ENCODE peak calls at places on chromosomes 4 and X, in five cellular contexts. M, G, Q, F and W are unnamed samples.
A peak's percentile ranks its signal among the peaks of the same experiment; 100 is the strongest.

GRCh38 chrX:139125916-139126315 is 404.6 kb upstream of the F9 start:
- DNase-seq in M (no peak), G (no peak), Q (no peak), F (no peak), W (no peak)

GRCh38 chrX:27619975-27620374 is 29.8 kb downstream of the DCAF8L2 start:
- DNase-seq in Q (no peak), G (no peak), F (no peak), M (no peak), W (no peak)

GRCh38 chr4:188008377-188008776 is 12.8 kb downstream of the ZFP42 start:
- DNase-seq in Q (no peak), F (no peak), M (no peak), G (no peak), W (no peak)

GRCh38 chrX:23392195-23392594 is 57.5 kb downstream of the PTCHD1 start:
- DNase-seq in F (no peak), Q (no peak), M (no peak), G (no peak), W (no peak)

GRCh38 chr4:20044936-20045335 is 206.8 kb upstream of the SLIT2 start:
- DNase-seq in Q (no peak), M (no peak), F (no peak), G (no peak), W (no peak)

GRCh38 chr4:25585901-25586523 is 69.6 kb upstream of the SLC34A2 start:
- DNase-seq in M (no peak), G (no peak), Q (no peak), F (no peak), W (no peak)

GRCh38 chr4:766152-766515 is 59.8 kb downstream of the CPLX1 start:
- DNase-seq in F (no peak), G (no peak), Q (no peak), M (no peak), W (no peak)

GRCh38 chr4:130849985-130850632 is 1754.2 kb downstream of the C4orf33 start:
- DNase-seq in F (no peak), M (no peak), G (no peak), Q (no peak), W (no peak)

GRCh38 chr4:122661661-122662160 is 40.8 kb upstream of the IL21 start:
- DNase-seq in F (no peak), M (no peak), Q (no peak), G (no peak), W (no peak)

GRCh38 chr4:8910822-8911310 is 39.2 kb upstream of the HMX1 start:
- DNase-seq in M (peak; percentile 29), Q (no peak), G (peak; percentile 20), F (no peak), W (peak; percentile 5)

GRCh38 chr4:174110180-174110579 is 173.3 kb downstream of the FBXO8 start:
- DNase-seq in F (no peak), Q (no peak), G (no peak), M (no peak), W (no peak)

GRCh38 chr4:148540622-148541326 is 98.6 kb upstream of the NR3C2 start:
- DNase-seq in M (no peak), F (no peak), Q (no peak), G (no peak), W (no peak)

GRCh38 chrX:3384330-3384729 is 37.9 kb upstream of the MXRA5 start:
- DNase-seq in F (no peak), G (no peak), M (no peak), Q (no peak), W (no peak)

GRCh38 chr4:148248824-148249223 is 193.4 kb downstream of the NR3C2 start:
- DNase-seq in M (no peak), F (no peak), Q (no peak), G (no peak), W (no peak)

GRCh38 chr4:27917381-27917780 is 1056.7 kb downstream of the STIM2 start:
- DNase-seq in M (no peak), Q (no peak), F (no peak), G (no peak), W (no peak)

GRCh38 chr4:100736651-100737450 is 219.0 kb upstream of the EMCN start:
- DNase-seq in Q (peak; percentile 31), F (no peak), G (no peak), M (no peak), W (no peak)

DNA sequence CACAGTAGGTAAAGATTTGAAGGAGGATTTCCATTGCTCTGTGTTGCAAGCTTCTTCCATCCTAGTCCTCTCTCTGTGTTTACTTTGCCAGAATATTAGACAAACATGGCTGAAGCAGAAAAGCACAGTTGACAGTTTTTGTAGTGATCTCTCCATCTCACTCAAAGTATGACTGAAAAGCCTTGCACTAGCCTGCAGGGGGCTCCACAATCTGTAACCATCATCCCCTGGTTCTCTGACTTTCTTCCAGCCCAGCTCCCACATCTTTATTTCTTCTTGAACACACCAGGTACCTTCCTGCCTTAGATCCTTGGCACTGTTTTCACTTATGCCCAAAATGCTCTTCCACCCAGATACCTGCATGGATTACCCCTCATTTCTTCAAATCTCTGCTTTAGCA is 34.1 kb upstream of the HHIP start:
- DNase-seq in G (peak; percentile 26), F (peak; percentile 13), Q (peak; percentile 26), M (no peak), W (no peak)
- TF ChIP-seq CTCF in G (peak; percentile 22), F (no peak), Q (peak; percentile 63), M (no peak), W (peak; percentile 58)

GRCh38 chr4:169116270-169116901 is 106.3 kb upstream of the CBR4 start:
- DNase-seq in F (no peak), Q (no peak), G (no peak), M (no peak), W (no peak)

GRCh38 chr4:169117591-169118081 is 107.6 kb upstream of the CBR4 start:
- DNase-seq in M (no peak), F (no peak), Q (no peak), G (no peak), W (no peak)

GRCh38 chr4:169115144-169115896 is 105.3 kb upstream of the CBR4 start:
- DNase-seq in G (no peak), F (no peak), Q (no peak), M (no peak), W (no peak)

GRCh38 chr4:169114341-169114974 is 104.4 kb upstream of the CBR4 start:
- DNase-seq in M (no peak), G (no peak), Q (no peak), F (no peak), W (no peak)

DNA sequence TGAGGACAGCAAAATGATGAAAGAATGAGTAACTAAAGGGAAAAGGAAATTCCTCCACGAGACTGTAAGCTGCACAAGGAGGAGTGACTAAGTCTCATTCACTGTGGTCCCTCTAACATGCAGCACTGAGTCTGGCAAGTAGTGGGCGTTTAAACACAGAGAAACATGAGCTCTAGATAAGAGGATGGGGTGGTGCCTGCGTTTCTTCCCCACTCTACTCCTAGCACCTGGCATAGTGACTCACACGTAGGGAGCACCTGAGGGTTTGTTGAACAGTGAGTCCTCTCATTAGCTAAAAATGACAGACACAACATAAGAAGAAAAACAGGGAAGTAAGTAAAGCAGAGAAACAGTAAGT is 105.8 kb upstream of the CBR4 start:
- DNase-seq in M (no peak), F (peak; percentile 27), G (no peak), Q (peak; percentile 89), W (no peak)
- TF ChIP-seq CTCF in M (no peak), F (no peak), G (no peak), Q (peak; percentile 21), W (no peak)

DNA sequence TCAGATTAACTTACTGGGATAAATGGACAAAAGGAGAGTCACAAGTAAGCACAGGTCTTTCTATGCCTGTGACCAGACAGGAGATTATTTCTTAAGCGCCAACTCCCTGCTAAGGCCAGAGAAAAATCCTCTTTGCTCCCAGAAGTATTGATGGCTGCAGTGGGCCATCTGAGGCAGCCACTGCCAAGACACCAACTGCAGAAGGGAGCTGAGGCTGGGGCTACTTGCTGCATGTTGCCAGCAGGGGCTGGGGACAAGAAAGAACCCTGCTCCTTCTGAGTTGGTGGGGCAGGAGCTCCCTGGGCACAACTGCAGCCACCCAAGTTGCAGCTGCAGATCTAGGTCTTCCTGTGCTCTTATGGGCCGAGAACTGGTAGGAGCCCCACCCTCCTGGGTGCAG is 1075.3 kb downstream of the PCDH18 start:
- DNase-seq in M (no peak), Q (no peak), G (no peak), F (no peak), W (no peak)
- TF ChIP-seq CTCF in M (no peak), Q (no peak), G (no peak), F (no peak), W (no peak)

DNA sequence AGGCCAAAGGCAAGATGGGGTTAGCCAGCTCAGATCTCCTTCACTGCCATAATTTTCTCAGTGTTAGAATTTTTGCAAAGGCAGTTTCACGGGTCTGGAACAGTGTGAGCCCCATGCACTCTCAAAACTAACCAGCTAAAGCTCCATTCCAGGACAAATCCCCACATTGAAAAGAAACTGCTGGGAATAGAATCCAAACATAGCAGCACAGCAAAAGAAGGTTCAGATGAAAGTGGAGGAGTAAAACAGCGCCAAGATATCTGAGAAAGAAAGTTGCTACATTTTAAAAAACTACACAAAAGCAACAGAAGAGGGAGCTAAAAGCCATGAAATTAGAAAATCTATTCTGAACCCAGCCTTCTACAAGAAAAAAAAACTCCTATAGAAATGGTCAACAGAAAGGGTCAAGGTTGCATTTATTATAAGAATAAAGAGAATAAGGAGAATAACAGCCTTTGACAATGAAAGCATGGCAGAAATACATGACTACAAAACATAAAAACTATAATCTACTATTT is 39.6 kb upstream of the SLC7A3 start:
- DNase-seq in G (peak; percentile 14), F (no peak), Q (no peak), M (no peak), W (no peak)
- TF ChIP-seq CTCF in G (no peak), F (peak; percentile 40), Q (peak; percentile 17), M (no peak), W (peak; percentile 48)

DNA sequence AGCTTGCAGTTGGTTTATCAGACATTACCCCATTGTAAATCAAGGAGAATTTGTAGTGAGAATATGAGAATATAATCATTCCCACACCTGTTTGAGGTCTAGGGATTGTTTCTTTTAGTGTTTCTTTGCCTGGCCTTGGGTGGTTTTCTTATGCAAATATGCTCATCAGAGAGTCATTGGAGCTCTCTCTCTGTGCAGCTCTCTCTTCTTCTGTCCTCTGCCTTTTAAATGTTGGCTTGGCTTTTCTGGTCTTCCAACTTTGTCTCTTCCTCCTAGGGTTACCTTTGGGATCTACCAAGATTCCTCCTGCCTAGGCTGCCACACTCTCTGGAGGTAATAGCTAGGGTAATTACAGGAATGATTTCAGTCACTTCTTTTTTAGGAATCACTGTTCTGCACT is 102.3 kb upstream of the ARSJ start:
- DNase-seq in G (no peak), Q (no peak), F (no peak), M (no peak), W (no peak)
- TF ChIP-seq CTCF in G (no peak), Q (no peak), F (no peak), M (no peak), W (no peak)

DNA sequence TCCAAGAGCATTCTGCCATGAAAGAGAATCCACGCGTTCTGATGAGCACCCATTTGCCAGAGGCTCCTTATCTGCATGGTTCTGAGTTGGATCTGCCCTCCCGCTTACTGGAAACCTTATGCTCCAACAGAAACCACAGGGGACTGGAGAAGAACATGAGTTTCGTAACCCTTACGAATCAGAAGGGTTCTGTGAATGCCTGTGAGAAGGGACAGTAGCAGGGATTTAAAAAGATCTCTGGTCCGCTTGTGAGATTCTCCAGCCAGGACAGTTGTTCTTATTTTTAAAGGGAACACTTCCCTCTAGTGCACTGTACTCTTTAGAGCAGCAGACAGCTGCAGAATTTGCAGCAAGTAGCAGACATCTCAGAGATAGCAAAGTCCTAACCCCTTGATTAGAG is 22.5 kb upstream of the CENPU start:
- DNase-seq in G (no peak), Q (no peak), F (no peak), M (no peak), W (no peak)
- TF ChIP-seq CTCF in G (no peak), Q (no peak), F (no peak), M (no peak), W (no peak)